ENCODE peak calls at places on chromosome 3, in five cellular contexts. Q is nephron progenitor cell, R is tibial nerve, W is MCF 10A, L is OCI-LY7. T is an unnamed sample.

GRCh38 chr3:16329792-16330061 is 64.7 kb downstream of the OXNAD1 start:
- DNase-seq in Q (no peak), R (no peak), W (no peak), L (no peak), T (no peak)

GRCh38 chr3:50587373-50587772 is 18.1 kb downstream of the HEMK1 start:
- DNase-seq in Q (no peak), R (no peak), W (peak), L (no peak), T (no peak)

GRCh38 chr3:122961146-122961545 is 66.4 kb downstream of the SEMA5B start:
- DNase-seq in Q (no peak), R (no peak), W (peak), L (no peak), T (no peak)

GRCh38 chr3:85576091-85576690 is 617.4 kb downstream of the CADM2 start:
- DNase-seq in Q (peak), R (peak), W (peak), L (peak), T (peak)

GRCh38 chr3:123613543-123613942 is 28.7 kb upstream of the HACD2 start:
- DNase-seq in Q (no peak), R (no peak), W (no peak), L (no peak), T (no peak)

GRCh38 chr3:13850161-13850945 is 29.5 kb downstream of the WNT7A start:
- DNase-seq in Q (peak), R (no peak), W (peak), L (no peak), T (no peak)

GRCh38 chr3:49454457-49454856 is 15.6 kb upstream of the DAG1 start:
- DNase-seq in Q (no peak), R (no peak), W (peak), L (peak), T (peak)

GRCh38 chr3:193902557-193903256 is 233.2 kb upstream of the HES1 start:
- DNase-seq in Q (peak), R (no peak), W (no peak), L (no peak), T (no peak)

GRCh38 chr3:167736264-167736787 is 805 bp downstream of the SERPINI1 start:
- DNase-seq in Q (no peak), R (no peak), W (peak), L (no peak), T (no peak)

GRCh38 chr3:188316021-188316722 is 162.2 kb downstream of the LPP start:
- DNase-seq in Q (no peak), R (no peak), W (peak), L (no peak), T (no peak)

GRCh38 chr3:131622726-131623125 is 120.0 kb upstream of the MRPL3 start:
- DNase-seq in Q (no peak), R (no peak), W (no peak), L (no peak), T (no peak)

GRCh38 chr3:126704494-126705214 is 614 bp downstream of the CHCHD6 start:
- DNase-seq in Q (peak), R (no peak), W (peak), L (no peak), T (no peak)

GRCh38 chr3:121155023-121155422 is 247.0 kb downstream of the STXBP5L start:
- DNase-seq in Q (no peak), R (no peak), W (no peak), L (no peak), T (no peak)

GRCh38 chr3:72055436-72055835 is 270.5 kb upstream of the PROK2 start:
- DNase-seq in Q (no peak), R (no peak), W (no peak), L (no peak), T (no peak)

GRCh38 chr3:186025161-186025560 is 83.7 kb downstream of the ETV5 start:
- DNase-seq in Q (no peak), R (no peak), W (no peak), L (no peak), T (no peak)

GRCh38 chr3:52892625-52893311 is 4.6 kb downstream of the STIMATE start:
- DNase-seq in Q (no peak), R (no peak), W (no peak), L (no peak), T (peak)

GRCh38 chr3:176920806-176921205 is 276.5 kb downstream of the TBL1XR1 start:
- DNase-seq in Q (no peak), R (no peak), W (no peak), L (no peak), T (no peak)

GRCh38 chr3:49799105-49799504 is 568 bp downstream of the CDHR4 start:
- DNase-seq in Q (no peak), R (no peak), W (no peak), L (no peak), T (no peak)

GRCh38 chr3:36418296-36418695 is 38.0 kb downstream of the STAC start:
- DNase-seq in Q (no peak), R (no peak), W (no peak), L (no peak), T (no peak)

GRCh38 chr3:37816271-37816670 is 45.4 kb upstream of the CTDSPL start:
- DNase-seq in Q (no peak), R (no peak), W (no peak), L (no peak), T (no peak)

GRCh38 chr3:122774564-122774963 is 19.1 kb downstream of the HSPBAP1 start:
- DNase-seq in Q (no peak), R (no peak), W (no peak), L (no peak), T (peak)

GRCh38 chr3:137514853-137515252 is 249.3 kb upstream of the SOX14 start:
- DNase-seq in Q (no peak), R (no peak), W (no peak), L (no peak), T (no peak)
- TF ChIP-seq CTCF in Q (no peak), R (no peak), W (no peak), L (peak), T (no peak)

GRCh38 chr3:35079403-35079802 is 559.9 kb upstream of the ARPP21 start:
- DNase-seq in Q (no peak), R (no peak), W (no peak), L (no peak), T (no peak)
- TF ChIP-seq CTCF in Q (no peak), R (no peak), W (no peak), L (no peak), T (no peak)

GRCh38 chr3:21893250-21893649 is 142.2 kb upstream of the ZNF385D start:
- DNase-seq in Q (no peak), R (no peak), W (peak), L (no peak), T (no peak)
- TF ChIP-seq CTCF in Q (no peak), R (no peak), W (no peak), L (no peak), T (no peak)

GRCh38 chr3:65331730-65332129 is 643.9 kb upstream of the ADAMTS9 start:
- DNase-seq in Q (no peak), R (no peak), W (no peak), L (no peak), T (no peak)

GRCh38 chr3:65338571-65338970 is 650.8 kb upstream of the ADAMTS9 start:
- DNase-seq in Q (no peak), R (no peak), W (no peak), L (no peak), T (no peak)

GRCh38 chr3:65335587-65335986 is 647.8 kb upstream of the ADAMTS9 start:
- DNase-seq in Q (no peak), R (no peak), W (no peak), L (no peak), T (no peak)

GRCh38 chr3:65330072-65330471 is 642.3 kb upstream of the ADAMTS9 start:
- DNase-seq in Q (no peak), R (no peak), W (no peak), L (no peak), T (no peak)

GRCh38 chr3:65334045-65334665 is 646.4 kb upstream of the ADAMTS9 start:
- DNase-seq in Q (no peak), R (no peak), W (no peak), L (no peak), T (no peak)
- TF ChIP-seq CTCF in Q (no peak), R (no peak), W (no peak), L (peak), T (no peak)

DNA sequence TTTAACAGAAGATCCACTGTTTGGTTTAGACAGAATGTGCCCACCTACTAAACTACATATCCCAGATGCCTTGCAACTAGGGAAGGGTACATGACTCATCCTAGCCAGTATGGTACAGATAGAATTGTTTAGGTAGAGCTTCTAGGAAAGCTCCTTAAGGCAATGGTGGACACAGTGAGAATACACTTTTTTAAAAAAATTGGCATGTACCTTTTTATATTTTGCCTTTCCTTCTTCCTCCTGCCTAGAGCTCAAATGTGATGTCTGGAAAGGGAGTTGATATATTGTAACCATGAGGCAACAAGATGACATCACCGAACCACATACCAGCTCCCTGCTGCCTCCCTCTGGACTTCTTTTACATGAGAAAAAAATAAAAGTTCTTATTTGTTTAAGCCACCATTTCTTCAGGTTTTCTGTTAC is 14.4 kb upstream of the C3orf80 start:
- DNase-seq in Q (no peak), R (no peak), W (peak), L (no peak), T (no peak)
- TF ChIP-seq CTCF in Q (no peak), R (no peak), W (peak), L (peak), T (no peak)

T was measured in GM13976.